ENCODE peak calls at places on chromosomes 2 and 18, in eight cellular contexts. R, N, Z, V, D, P, M and O are unnamed samples.

GRCh38 chr2:232365621-232366321 is 12.8 kb upstream of the ALPP start:
- DNase-seq in D (no peak), P (no peak), N (peak), V (peak), M (no peak), R (no peak), Z (peak), O (peak)

GRCh38 chr2:70977605-70978205 is 725 bp upstream of the ANKRD53 start:
- DNase-seq in D (no peak), V (peak), M (no peak), R (no peak), Z (peak), P (no peak), N (no peak), O (peak)

GRCh38 chr18:29078272-29078671 is 901.3 kb upstream of the CDH2 start:
- DNase-seq in Z (no peak), N (no peak), R (no peak), V (no peak), M (no peak), D (no peak), P (no peak), O (no peak)

GRCh38 chr2:15588329-15588919 is 3.2 kb upstream of the DDX1 start:
- DNase-seq in P (no peak), N (peak), D (peak), Z (peak), M (no peak), V (peak), R (peak), O (peak)

GRCh38 chr2:19651466-19651865 is 250.3 kb downstream of the TTC32 start:
- DNase-seq in R (no peak), M (no peak), P (no peak), Z (no peak), N (no peak), D (no peak), V (no peak), O (no peak)

GRCh38 chr2:9703085-9703641 is 72.4 kb upstream of the YWHAQ start:
- DNase-seq in D (peak), N (no peak), M (peak), V (peak), R (no peak), P (no peak), Z (peak), O (no peak)

GRCh38 chr2:43041661-43042360 is 184.6 kb downstream of the ZFP36L2 start:
- DNase-seq in P (peak), V (peak), D (no peak), M (peak), N (peak), Z (peak), R (no peak), O (no peak)

GRCh38 chr2:200450288-200450687 is 59.6 kb downstream of the KCTD18 start:
- DNase-seq in R (no peak), N (no peak), D (no peak), P (no peak), M (no peak), Z (no peak), V (no peak), O (no peak)

GRCh38 chr2:200156140-200156858 is 150.2 kb upstream of the SPATS2L start:
- DNase-seq in M (no peak), D (no peak), V (peak), R (no peak), P (no peak), Z (peak), N (no peak), O (no peak)

GRCh38 chr18:69684789-69685188 is 262.9 kb downstream of the CD226 start:
- DNase-seq in P (no peak), D (no peak), Z (no peak), R (no peak), N (no peak), M (no peak), V (no peak), O (no peak)